ENCODE peak calls at places on chromosomes 1 and 21, in four cellular contexts. E is ovary; Q is sigmoid colon; A is CD8-positive, alpha-beta T cell. I is an unnamed sample.

GRCh38 chr1:24786191-24786590 is 40.9 kb downstream of the CLIC4 start:
- DNase-seq in E (no peak), A (no peak), Q (no peak), I (no peak)

GRCh38 chr1:116772648-116773045 is 18.4 kb downstream of the CD2 start:
- DNase-seq in E (no peak), A (no peak), Q (no peak), I (no peak)

GRCh38 chr1:183586897-183587296 is 3.4 kb downstream of the NCF2 start:
- DNase-seq in E (no peak), A (no peak), Q (no peak), I (no peak)

GRCh38 chr1:34113887-34114286 is 51.1 kb downstream of the CSMD2 start:
- DNase-seq in A (no peak), E (no peak), Q (no peak), I (no peak)

GRCh38 chr1:164064501-164064900 is 494.5 kb upstream of the PBX1 start:
- DNase-seq in Q (no peak), E (no peak), A (no peak), I (no peak)

GRCh38 chr21:37915941-37916794 is at the start of gene KCNJ6:
- DNase-seq in Q (no peak), A (no peak), E (no peak), I (peak)

GRCh38 chr1:230263573-230264195 is 162.4 kb downstream of the PGBD5 start:
- DNase-seq in A (no peak), E (no peak), Q (no peak), I (no peak)

GRCh38 chr1:82538876-82539275 is 738.1 kb downstream of the ADGRL2 start:
- DNase-seq in Q (no peak), A (no peak), E (no peak), I (no peak)

GRCh38 chr1:43935711-43936427 is 2.3 kb downstream of the ARTN start:
- DNase-seq in E (no peak), Q (no peak), A (no peak), I (no peak)

GRCh38 chr1:231921951-231922350 is 295.4 kb downstream of the DISC1 start:
- DNase-seq in A (no peak), Q (no peak), E (no peak), I (no peak)

GRCh38 chr1:27097484-27097917 is 57.4 kb downstream of the SLC9A1 start:
- DNase-seq in Q (peak), E (peak), A (peak), I (peak)

GRCh38 chr1:168512864-168513595 is 30.8 kb downstream of the XCL2 start:
- DNase-seq in Q (no peak), A (no peak), E (no peak), I (no peak)

GRCh38 chr1:165402517-165403111 is 42.3 kb downstream of the RXRG start:
- DNase-seq in E (no peak), A (no peak), Q (no peak), I (no peak)

GRCh38 chr1:214439352-214440119 is 111.9 kb downstream of the PTPN14 start:
- DNase-seq in Q (no peak), E (peak), A (no peak), I (no peak)

GRCh38 chr1:231284441-231284840 is 43.4 kb downstream of the GNPAT start:
- DNase-seq in E (no peak), Q (no peak), A (no peak), I (no peak)

GRCh38 chr21:26686278-26686677 is 113.2 kb upstream of the CYYR1 start:
- DNase-seq in A (peak), Q (no peak), E (no peak), I (no peak)
- H3K4me3 ChIP-seq in A (no peak), Q (no peak), E (no peak), I (no peak)

GRCh38 chr1:235330918-235331285 is 2.5 kb downstream of the GGPS1 start:
- DNase-seq in Q (no peak), E (no peak), A (no peak), I (no peak)
- H3K4me3 ChIP-seq in Q (no peak), E (no peak), A (no peak), I (no peak)

GRCh38 chr1:150006881-150007401 is 3.6 kb downstream of the OTUD7B start:
- DNase-seq in A (no peak), E (no peak), Q (no peak), I (no peak)
- H3K4me3 ChIP-seq in A (no peak), E (no peak), Q (peak), I (no peak)

GRCh38 chr1:83692524-83693336 is 306.2 kb downstream of the TTLL7 start:
- DNase-seq in A (peak), Q (no peak), E (no peak), I (no peak)
- H3K4me3 ChIP-seq in A (peak), Q (peak), E (peak), I (peak)

GRCh38 chr1:157403203-157403602 is 149.1 kb downstream of the FCRL5 start:
- DNase-seq in A (no peak), E (no peak), Q (no peak), I (no peak)
- H3K4me3 ChIP-seq in A (no peak), E (no peak), Q (no peak), I (no peak)

DNA sequence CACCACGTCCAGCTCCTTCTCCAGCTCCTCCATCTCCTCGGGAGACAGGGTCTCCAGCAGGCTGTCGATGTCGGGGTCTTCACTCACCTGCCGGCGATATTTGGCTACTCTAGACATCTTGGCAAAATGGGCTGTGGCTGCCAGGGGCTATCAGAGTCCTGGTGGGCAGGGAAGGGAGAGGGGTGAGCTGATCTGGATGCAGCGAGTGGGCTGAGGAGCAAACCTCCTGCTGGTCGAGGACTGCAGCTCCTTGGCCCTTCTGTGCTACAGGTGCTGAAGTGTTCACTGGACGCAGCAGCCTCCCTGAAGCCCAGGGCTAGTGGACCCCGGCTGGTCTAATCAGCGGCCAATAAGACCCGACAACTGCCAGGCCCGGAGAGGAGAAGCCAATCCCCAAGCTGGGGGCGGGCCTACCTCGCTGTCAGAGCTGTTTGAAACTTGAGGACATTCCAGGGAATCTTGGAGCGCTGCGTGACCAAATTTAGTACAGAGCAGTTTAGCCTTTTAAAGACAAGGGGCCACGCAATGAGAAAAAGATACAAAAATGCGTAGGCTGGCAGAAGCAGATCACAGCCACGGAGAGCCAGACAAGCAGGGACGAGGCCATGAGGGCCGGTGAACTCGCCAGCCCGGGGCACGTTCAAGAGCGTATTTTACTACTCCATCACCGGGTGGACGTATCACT is at the start of gene LMOD1:
- DNase-seq in E (peak), A (no peak), Q (peak), I (peak)
- H3K4me3 ChIP-seq in E (peak), A (no peak), Q (peak), I (peak)

GRCh38 chr21:45040114-45040715 is 34.2 kb upstream of the ADARB1 start:
- DNase-seq in A (no peak), E (no peak), Q (peak), I (peak)
- H3K4me3 ChIP-seq in A (no peak), E (no peak), Q (no peak), I (no peak)